ENCODE peak calls at places on chromosomes 6 and 20, in five cellular contexts. Z, C, U, R and L are unnamed samples. For H3K4me1 and H3K36me3, the result is how much of the 10 kb centered on the place peaks cover.

GRCh38 chr20:4875578-4876067 is 125.7 kb downstream of the SLC23A2 start:
- DNase-seq in Z (no peak), C (no peak), U (no peak), R (no peak), L (no peak)

GRCh38 chr6:93419304-93420162 is at the start of gene EPHA7:
- DNase-seq in Z (peak), C (peak), U (peak), R (peak), L (peak)

GRCh38 chr6:125258651-125259353 is 43.0 kb downstream of the HDDC2 start:
- DNase-seq in Z (no peak), C (no peak), U (no peak), R (no peak), L (no peak)

GRCh38 chr20:57509665-57510237 is 15.2 kb downstream of the CTCFL start:
- DNase-seq in Z (no peak), C (peak), U (no peak), R (no peak), L (no peak)

GRCh38 chr6:159090530-159091306 is 45.9 kb upstream of the TAGAP start:
- DNase-seq in Z (no peak), C (no peak), U (no peak), R (no peak), L (no peak)

GRCh38 chr20:47860049-47860830 is 75.0 kb upstream of the SULF2 start:
- DNase-seq in Z (no peak), C (no peak), U (no peak), R (no peak), L (no peak)

GRCh38 chr6:87808005-87808757 is 106.1 kb upstream of the AKIRIN2 start:
- DNase-seq in Z (no peak), C (no peak), U (no peak), R (no peak), L (no peak)

GRCh38 chr6:110180228-110181008 is at the start of gene CDC40:
- DNase-seq in Z (peak), C (no peak), U (peak), R (peak), L (peak)

GRCh38 chr6:10411131-10411914 is 3.6 kb downstream of the TFAP2A start:
- DNase-seq in Z (no peak), C (peak), U (no peak), R (no peak), L (no peak)

GRCh38 chr6:10409766-10410209 is 5.1 kb downstream of the TFAP2A start:
- DNase-seq in Z (no peak), C (peak), U (no peak), R (no peak), L (no peak)

GRCh38 chr6:10407674-10408054 is 7.2 kb downstream of the TFAP2A start:
- DNase-seq in Z (no peak), C (no peak), U (no peak), R (no peak), L (no peak)

GRCh38 chr6:10410214-10410873 is 4.5 kb downstream of the TFAP2A start:
- DNase-seq in Z (no peak), C (peak), U (no peak), R (no peak), L (no peak)

DNA sequence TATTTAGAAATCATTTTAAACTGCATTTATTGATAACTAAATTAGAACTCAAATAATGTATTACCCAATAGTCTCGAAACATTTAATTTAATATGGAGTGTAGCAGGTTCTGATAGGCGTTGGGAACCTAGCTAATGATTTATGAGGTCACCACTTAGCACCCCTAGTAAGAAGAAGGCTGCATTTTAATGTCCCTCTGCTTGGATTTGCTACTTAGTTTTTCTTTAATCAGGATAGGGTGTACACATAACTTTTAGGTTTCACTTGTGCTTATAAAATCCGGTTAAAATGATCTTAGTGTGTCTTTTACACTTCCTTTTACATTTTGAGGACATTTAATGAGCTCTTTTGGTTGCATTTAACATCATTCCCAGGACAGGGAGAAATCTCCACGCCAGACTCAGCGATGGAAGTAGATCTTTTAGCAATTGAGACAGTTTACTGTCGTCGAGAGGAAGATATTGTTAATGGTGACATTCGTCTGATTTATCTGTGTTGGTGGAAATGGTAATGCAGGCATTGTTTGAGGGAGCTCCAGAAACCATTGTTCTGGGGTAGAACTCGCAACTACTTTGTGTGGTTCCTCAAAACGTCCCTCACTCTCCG is 5.6 kb downstream of the TFAP2A start:
- DNase-seq in Z (no peak), C (no peak), U (no peak), R (no peak), L (no peak)
- H3K4me1 ChIP-seq in Z (under half), C (half or more), U (under half), R (under half), L (under half)

GRCh38 chr6:8415305-8415704 is 20.0 kb downstream of the SLC35B3 start:
- DNase-seq in Z (no peak), C (no peak), U (no peak), R (no peak), L (no peak)
- H3K36me3 ChIP-seq in Z (under half), C (under half), U (half or more), R (half or more), L (under half)

GRCh38 chr6:47245745-47246371 is 63.8 kb downstream of the TNFRSF21 start:
- DNase-seq in Z (no peak), C (no peak), U (no peak), R (no peak), L (no peak)

GRCh38 chr6:47248446-47248845 is 61.3 kb downstream of the TNFRSF21 start:
- DNase-seq in Z (no peak), C (peak), U (no peak), R (no peak), L (no peak)

GRCh38 chr6:47250302-47250701 is 59.4 kb downstream of the TNFRSF21 start:
- DNase-seq in Z (no peak), C (no peak), U (no peak), R (no peak), L (no peak)

GRCh38 chr6:47247227-47247797 is 62.4 kb downstream of the TNFRSF21 start:
- DNase-seq in Z (no peak), C (no peak), U (peak), R (no peak), L (no peak)

GRCh38 chr6:47246556-47246955 is 63.1 kb downstream of the TNFRSF21 start:
- DNase-seq in Z (no peak), C (no peak), U (no peak), R (no peak), L (no peak)
- H3K4me1 ChIP-seq in Z (under half), C (under half), U (under half), R (under half), L (under half)

DNA sequence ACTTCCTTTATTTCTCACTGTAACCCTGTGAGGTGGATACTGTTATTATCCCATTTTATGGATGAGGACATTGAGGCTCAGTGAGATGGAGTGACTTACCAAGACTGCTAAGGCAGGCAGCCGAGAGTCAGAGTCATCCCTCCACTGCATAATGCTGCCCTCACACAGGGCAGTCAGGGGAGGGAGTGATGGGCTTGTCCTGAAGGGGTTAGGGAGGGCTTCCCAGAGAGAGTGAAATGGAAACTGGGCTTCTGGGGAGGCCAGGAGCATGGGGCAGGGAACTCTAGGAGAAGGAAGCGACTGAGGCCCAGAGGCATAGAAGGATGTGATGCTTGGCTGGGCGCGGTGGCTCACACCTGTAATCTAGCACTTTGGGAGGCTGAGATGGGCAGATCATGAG is 31.1 kb downstream of the TM9SF4 start:
- DNase-seq in Z (no peak), C (no peak), U (no peak), R (no peak), L (no peak)
- H3K36me3 ChIP-seq in Z (under half), C (half or more), U (half or more), R (half or more), L (under half)

GRCh38 chr20:46007671-46008070 is 1.0 kb upstream of the MMP9 start:
- DNase-seq in Z (no peak), C (no peak), U (no peak), R (no peak), L (no peak)
- H3K4me1 ChIP-seq in Z (under half), C (under half), U (under half), R (under half), L (under half)

GRCh38 chr20:43954704-43955243 is 40.1 kb downstream of the TOX2 start:
- DNase-seq in Z (no peak), C (no peak), U (no peak), R (no peak), L (no peak)
- H3K36me3 ChIP-seq in Z (under half), C (under half), U (under half), R (under half), L (under half)

DNA sequence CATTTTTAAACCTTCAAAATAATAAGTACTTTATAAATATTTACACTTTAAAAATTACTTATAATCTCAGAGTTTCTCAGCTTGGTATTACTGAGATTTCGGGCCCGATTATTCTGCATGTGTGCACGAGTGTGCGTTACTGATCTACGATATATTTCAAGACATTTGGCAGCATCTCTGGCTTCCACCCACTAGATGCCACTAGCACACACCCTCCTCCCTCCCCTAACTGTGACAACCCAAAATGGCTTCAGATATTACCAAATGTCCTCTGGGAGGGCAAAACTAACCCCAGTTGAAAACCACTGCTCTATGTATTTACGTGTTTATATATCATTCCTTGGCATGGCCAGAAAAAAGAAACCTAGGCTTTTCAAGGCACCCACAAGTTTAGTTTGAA is 95.9 kb downstream of the FYN start:
- DNase-seq in Z (no peak), C (no peak), U (no peak), R (no peak), L (no peak)
- H3K4me1 ChIP-seq in Z (under half), C (under half), U (under half), R (under half), L (under half)

GRCh38 chr20:32789896-32790750 is 27.9 kb downstream of the DNMT3B start:
- DNase-seq in Z (peak), C (peak), U (peak), R (peak), L (peak)
- H3K36me3 ChIP-seq in Z (under half), C (half or more), U (under half), R (under half), L (under half)

GRCh38 chr20:19913927-19914614 is 103.1 kb upstream of the NAA20 start:
- DNase-seq in Z (no peak), C (no peak), U (no peak), R (no peak), L (no peak)
- H3K4me1 ChIP-seq in Z (under half), C (under half), U (half or more), R (under half), L (under half)

GRCh38 chr6:111306104-111306888 is 176.7 kb downstream of the REV3L start:
- DNase-seq in Z (no peak), C (peak), U (no peak), R (no peak), L (no peak)
- H3K36me3 ChIP-seq in Z (under half), C (under half), U (half or more), R (half or more), L (under half)